ENCODE peak calls at places on chromosomes 7 and 10, in four cellular contexts. Q, X, R and L are unnamed samples.

GRCh38 chr7:44764665-44765578 is 16.3 kb downstream of the ZMIZ2 start:
- DNase-seq in Q (no peak), X (no peak), R (no peak), L (no peak)

GRCh38 chr7:30850426-30850825 is 61.2 kb upstream of the AQP1 start:
- DNase-seq in Q (no peak), X (no peak), R (no peak), L (no peak)

GRCh38 chr10:120581496-120581895 is 124.5 kb downstream of the PLPP4 start:
- DNase-seq in Q (no peak), X (no peak), R (no peak), L (no peak)

GRCh38 chr10:29415876-29416275 is 127.0 kb downstream of the LYZL1 start:
- DNase-seq in Q (no peak), X (no peak), R (no peak), L (no peak)

GRCh38 chr10:126673565-126673964 is 3.1 kb upstream of the C10orf90 start:
- DNase-seq in Q (no peak), X (no peak), R (no peak), L (no peak)

GRCh38 chr10:72912715-72913114 is 19.2 kb downstream of the OIT3 start:
- DNase-seq in Q (no peak), X (no peak), R (no peak), L (peak; percentile 59)

GRCh38 chr7:33107136-33108066 is 1.8 kb downstream of the RP9 start:
- DNase-seq in Q (peak; percentile 47), X (no peak), R (peak; percentile 63), L (no peak)

GRCh38 chr10:109689785-109690184 is 233.5 kb downstream of the XPNPEP1 start:
- DNase-seq in Q (no peak), X (no peak), R (no peak), L (no peak)

GRCh38 chr7:1289681-1290261 is 57.1 kb downstream of the UNCX start:
- DNase-seq in Q (no peak), X (no peak), R (no peak), L (no peak)

GRCh38 chr7:159016591-159016990 is 128.1 kb downstream of the VIPR2 start:
- DNase-seq in Q (no peak), X (no peak), R (no peak), L (no peak)

GRCh38 chr7:116525913-116526857 is 1.3 kb downstream of the CAV1 start:
- DNase-seq in Q (no peak), X (peak; percentile 93), R (peak; percentile 88), L (peak; percentile 13)

GRCh38 chr7:116527521-116527920 is 2.7 kb downstream of the CAV1 start:
- DNase-seq in Q (no peak), X (no peak), R (no peak), L (no peak)

GRCh38 chr7:116526897-116527296 is 2.1 kb downstream of the CAV1 start:
- DNase-seq in Q (no peak), X (no peak), R (no peak), L (no peak)

GRCh38 chr7:116529250-116529649 is 4.4 kb downstream of the CAV1 start:
- DNase-seq in Q (no peak), X (no peak), R (no peak), L (no peak)

DNA sequence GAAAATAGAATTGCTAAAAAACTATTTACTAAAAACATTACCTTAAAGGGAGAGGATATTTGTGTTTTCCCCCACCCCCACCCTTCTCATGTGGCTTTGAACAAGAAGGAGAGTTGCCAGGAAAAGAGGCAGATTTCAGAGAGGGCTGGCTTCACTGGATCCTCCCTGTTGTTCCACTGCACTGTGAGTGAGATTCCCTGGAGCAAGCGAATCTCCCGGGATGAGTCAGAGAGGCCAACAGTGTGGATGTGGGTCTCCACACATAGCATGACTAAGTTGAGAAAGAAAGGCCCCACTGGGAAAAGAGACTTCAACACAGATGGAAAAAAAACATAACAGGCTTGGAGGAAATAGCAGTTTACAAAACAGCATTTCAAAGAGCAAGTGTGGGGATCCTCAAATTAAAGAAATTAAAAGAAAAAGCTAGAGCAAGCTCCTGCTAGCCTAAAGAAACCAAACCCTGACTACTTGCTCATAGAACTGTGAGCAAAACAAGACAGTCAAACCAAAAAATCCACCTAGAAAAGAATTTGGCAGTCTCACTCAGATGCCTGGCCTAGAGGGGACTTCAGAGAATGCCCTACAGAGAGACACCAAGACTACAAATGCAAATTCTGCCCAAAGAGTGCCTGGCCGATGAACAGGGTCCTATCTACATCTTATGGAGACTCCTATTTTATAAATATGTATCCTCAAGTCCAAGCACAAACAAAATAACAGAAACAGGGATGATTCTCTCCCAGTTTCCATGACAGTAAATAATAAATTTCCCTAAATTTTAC is 3.4 kb downstream of the CAV1 start:
- DNase-seq in Q (no peak), X (peak; percentile 88), R (no peak), L (no peak)
- H3K4me3 ChIP-seq in Q (no peak overlapping the region), X (peak overlapping the region; percentile 83), R (no peak overlapping the region), L (no peak overlapping the region)

GRCh38 chr7:151091003-151091402 is 4.7 kb downstream of the AGAP3 start:
- DNase-seq in Q (no peak), X (no peak), R (no peak), L (no peak)

GRCh38 chr7:151091988-151092387 is 5.7 kb downstream of the AGAP3 start:
- DNase-seq in Q (no peak), X (no peak), R (no peak), L (no peak)

GRCh38 chr7:151093748-151094147 is 7.5 kb downstream of the AGAP3 start:
- DNase-seq in Q (no peak), X (no peak), R (no peak), L (no peak)

GRCh38 chr7:151089893-151090730 is 3.8 kb downstream of the AGAP3 start:
- DNase-seq in Q (no peak), X (no peak), R (no peak), L (no peak)

GRCh38 chr7:151091431-151091830 is 5.2 kb downstream of the AGAP3 start:
- DNase-seq in Q (no peak), X (no peak), R (peak; percentile 53), L (no peak)
- TF ChIP-seq CTCF in Q (peak; percentile 60), X (no peak), R (peak; percentile 77), L (peak; percentile 56)

DNA sequence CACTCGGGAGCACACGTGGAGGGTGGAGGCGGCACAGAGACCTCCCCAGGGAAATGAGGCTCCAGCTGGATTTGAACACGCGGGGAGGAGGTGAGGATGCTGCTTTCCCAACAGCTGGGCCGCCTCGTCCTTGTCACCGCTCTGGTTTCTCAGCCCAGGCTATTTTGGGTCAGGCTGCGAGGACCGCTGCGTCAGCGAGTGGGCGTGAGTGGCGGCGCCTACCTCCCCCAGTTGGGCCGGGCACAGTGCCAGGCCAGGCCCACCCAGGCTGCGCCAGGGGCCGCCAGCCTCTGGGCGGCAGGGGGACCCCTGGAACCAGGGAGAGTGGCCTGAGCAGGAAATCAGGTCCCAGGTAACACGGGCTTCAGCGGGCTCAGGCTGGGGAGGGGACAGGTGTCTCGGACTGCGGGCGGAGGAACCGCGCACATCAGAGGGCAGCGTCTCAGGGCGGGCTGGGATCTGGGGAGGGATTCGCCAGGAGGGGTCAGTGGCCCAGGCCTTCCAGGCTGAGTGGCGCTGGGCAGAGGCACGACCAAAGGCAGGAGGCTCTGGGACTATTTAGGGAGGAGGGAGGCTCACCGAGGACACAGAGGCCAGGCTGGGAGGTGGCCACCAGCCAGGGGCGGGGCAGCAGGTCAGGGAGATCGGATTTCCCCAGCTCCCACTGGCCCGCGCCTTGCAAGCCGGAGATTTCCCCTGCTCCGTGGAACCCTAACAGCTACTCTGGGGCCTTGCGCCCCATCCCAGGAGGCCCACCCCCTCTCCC is 125.2 kb upstream of the RET start:
- DNase-seq in Q (no peak), X (peak; percentile 64), R (no peak), L (no peak)
- H3K4me3 ChIP-seq in Q (no peak overlapping the region), X (no peak overlapping the region), R (no peak overlapping the region), L (no peak overlapping the region)

GRCh38 chr10:124266468-124267230 is 152.1 kb downstream of the OAT start:
- DNase-seq in Q (no peak), X (no peak), R (no peak), L (no peak)
- TF ChIP-seq CTCF in Q (no peak), X (no peak), R (no peak), L (no peak)

GRCh38 chr7:97005764-97006145 is 402 bp downstream of the DLX6 start:
- DNase-seq in Q (peak; percentile 21), X (no peak), R (no peak), L (no peak)
- H3K4me3 ChIP-seq in Q (peak overlapping the region; percentile 79), X (peak overlapping the region; percentile 42), R (peak overlapping the region; percentile 28), L (no peak overlapping the region)